ENCODE peak calls at places on chromosomes 5 and 9, in four cellular contexts. O is IMR-90, U is H1, E is Peyer's patch. N is an unnamed sample.

GRCh38 chr5:168273056-168273980 is 18.1 kb upstream of the WWC1 start:
- DNase-seq in U (no peak), O (no peak), E (no peak), N (no peak)

GRCh38 chr9:119501374-119501773 is 132.1 kb upstream of the BRINP1 start:
- DNase-seq in O (no peak), U (no peak), E (no peak), N (no peak)

GRCh38 chr9:21251638-21252037 is 11.8 kb upstream of the IFNA14 start:
- DNase-seq in O (no peak), E (no peak), U (no peak), N (no peak)

GRCh38 chr5:8826491-8826890 is 719.4 kb downstream of the SEMA5A start:
- DNase-seq in O (no peak), U (no peak), E (no peak), N (no peak)

GRCh38 chr9:22049411-22049810 is 40.3 kb upstream of the CDKN2B start:
- DNase-seq in E (no peak), U (no peak), O (peak), N (no peak)

GRCh38 chr5:180803181-180804128 is 849 bp upstream of the MGAT1 start:
- DNase-seq in E (peak), U (no peak), O (no peak), N (peak)

GRCh38 chr9:113993838-113994540 is 84.1 kb downstream of the AMBP start:
- DNase-seq in E (no peak), U (no peak), O (peak), N (peak)

GRCh38 chr9:25613709-25614108 is 64.5 kb downstream of the TUSC1 start:
- DNase-seq in U (no peak), E (no peak), O (no peak), N (no peak)

GRCh38 chr5:69231281-69231680 is 3.4 kb upstream of the CDK7 start:
- DNase-seq in O (no peak), E (no peak), U (no peak), N (no peak)

GRCh38 chr9:8653855-8654254 is 854.3 kb upstream of the DMAC1 start:
- DNase-seq in E (no peak), U (no peak), O (no peak), N (no peak)

GRCh38 chr9:81461196-81461595 is 228.2 kb downstream of the TLE1 start:
- DNase-seq in U (no peak), O (peak), E (no peak), N (no peak)

GRCh38 chr9:112334319-112334828 is 955 bp upstream of the PTBP3 start:
- DNase-seq in O (peak), U (no peak), E (peak), N (no peak)

GRCh38 chr9:77092536-77092935 is 73.1 kb downstream of the FOXB2 start:
- DNase-seq in O (no peak), E (no peak), U (no peak), N (no peak)

GRCh38 chr9:95104088-95104960 is 213.2 kb downstream of the FANCC start:
- DNase-seq in O (no peak), E (no peak), U (no peak), N (no peak)

GRCh38 chr9:112820886-112821285 is 69.8 kb downstream of the SLC46A2 start:
- DNase-seq in E (no peak), O (peak), U (no peak), N (no peak)

GRCh38 chr5:132446621-132447020 is 44.0 kb downstream of the IRF1 start:
- DNase-seq in U (no peak), E (no peak), O (peak), N (no peak)

GRCh38 chr9:14314929-14315753 is 1.2 kb upstream of the NFIB start:
- DNase-seq in E (peak), U (no peak), O (peak), N (peak)

GRCh38 chr5:143019614-143020515 is 249.7 kb downstream of the ARHGAP26 start:
- DNase-seq in E (no peak), U (no peak), O (no peak), N (no peak)

GRCh38 chr9:25396828-25397227 is 281.4 kb downstream of the TUSC1 start:
- DNase-seq in U (peak), E (no peak), O (no peak), N (no peak)

GRCh38 chr5:103272377-103272776 is 13.8 kb downstream of the MACIR start:
- DNase-seq in U (no peak), O (peak), E (no peak), N (no peak)

GRCh38 chr5:7331083-7331482 is 64.9 kb upstream of the ADCY2 start:
- DNase-seq in O (no peak), E (no peak), U (no peak), N (no peak)

GRCh38 chr9:121233906-121234901 is 32.5 kb upstream of the RAB14 start:
- DNase-seq in E (no peak), O (peak), U (no peak), N (no peak)

GRCh38 chr9:16729656-16730055 is 140.8 kb downstream of the BNC2 start:
- DNase-seq in U (no peak), O (peak), E (no peak), N (no peak)

GRCh38 chr9:27925815-27926214 is 352.5 kb upstream of the C9orf72 start:
- DNase-seq in O (no peak), E (no peak), U (no peak), N (no peak)

GRCh38 chr5:170597109-170597741 is 93.4 kb downstream of the KCNIP1 start:
- DNase-seq in O (peak), E (no peak), U (no peak), N (no peak)

GRCh38 chr5:10760976-10761841 is at the start of gene DAP:
- DNase-seq in E (peak), U (peak), O (peak), N (peak)

GRCh38 chr5:158451983-158452710 is 593.2 kb upstream of the CLINT1 start:
- DNase-seq in E (no peak), U (no peak), O (no peak), N (no peak)

GRCh38 chr5:66529182-66529581 is 67.0 kb upstream of the MAST4 start:
- DNase-seq in O (no peak), U (no peak), E (peak), N (no peak)

GRCh38 chr5:167261309-167262100 is 1029.9 kb upstream of the WWC1 start:
- DNase-seq in O (no peak), E (no peak), U (peak), N (no peak)

GRCh38 chr5:139650031-139650688 is 2.0 kb downstream of the CXXC5 start:
- DNase-seq in E (no peak), U (no peak), O (no peak), N (peak)

GRCh38 chr9:1008256-1008655 is 31.8 kb downstream of the DMRT3 start:
- DNase-seq in O (peak), U (no peak), E (no peak), N (no peak)

GRCh38 chr9:69867081-69867814 is 46.6 kb downstream of the CFAP95 start:
- DNase-seq in O (no peak), U (no peak), E (no peak), N (no peak)

GRCh38 chr5:14263700-14264099 is 120.6 kb downstream of the TRIO start:
- DNase-seq in O (no peak), E (no peak), U (no peak), N (no peak)

GRCh38 chr9:5085993-5086392 is 99.4 kb downstream of the INSL6 start:
- DNase-seq in O (no peak), U (no peak), E (no peak), N (no peak)
- H3K27ac ChIP-seq in O (no peak), U (no peak), E (no peak), N (no peak)

DNA sequence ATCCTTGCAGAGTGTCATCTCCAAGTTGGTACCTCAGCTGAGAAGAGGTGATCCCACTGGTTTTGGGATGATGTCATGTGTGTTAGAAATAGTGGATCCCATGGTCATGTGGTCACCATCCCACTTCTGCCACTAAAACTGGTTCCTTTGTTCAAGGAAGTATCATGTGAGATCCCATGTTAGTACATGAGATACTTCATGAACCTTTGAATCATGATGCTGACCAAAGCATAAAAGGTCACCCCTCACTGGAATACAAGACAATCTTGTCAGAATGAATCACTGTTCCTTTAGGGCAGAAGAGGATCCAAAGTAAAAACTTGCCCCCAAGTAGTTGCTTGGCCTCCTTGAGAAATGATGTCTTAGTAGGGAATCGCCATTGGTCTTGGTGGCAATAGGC is 150.9 kb upstream of the MOCS2 start:
- DNase-seq in O (no peak), E (no peak), U (no peak), N (no peak)
- TF ChIP-seq POLR2A in O (no peak), E (no peak), U (no peak), N (no peak)

GRCh38 chr5:80185095-80185494 is 70.8 kb downstream of the SERINC5 start:
- DNase-seq in O (no peak), E (no peak), U (no peak), N (no peak)
- H3K27ac ChIP-seq in O (no peak), E (peak), U (peak), N (peak)

GRCh38 chr5:129960831-129961230 is 56.6 kb downstream of the CHSY3 start:
- DNase-seq in U (no peak), O (no peak), E (no peak), N (no peak)

GRCh38 chr5:129966071-129966470 is 61.8 kb downstream of the CHSY3 start:
- DNase-seq in E (no peak), O (no peak), U (no peak), N (no peak)

GRCh38 chr5:129962506-129962905 is 58.2 kb downstream of the CHSY3 start:
- DNase-seq in E (no peak), U (no peak), O (no peak), N (no peak)

DNA sequence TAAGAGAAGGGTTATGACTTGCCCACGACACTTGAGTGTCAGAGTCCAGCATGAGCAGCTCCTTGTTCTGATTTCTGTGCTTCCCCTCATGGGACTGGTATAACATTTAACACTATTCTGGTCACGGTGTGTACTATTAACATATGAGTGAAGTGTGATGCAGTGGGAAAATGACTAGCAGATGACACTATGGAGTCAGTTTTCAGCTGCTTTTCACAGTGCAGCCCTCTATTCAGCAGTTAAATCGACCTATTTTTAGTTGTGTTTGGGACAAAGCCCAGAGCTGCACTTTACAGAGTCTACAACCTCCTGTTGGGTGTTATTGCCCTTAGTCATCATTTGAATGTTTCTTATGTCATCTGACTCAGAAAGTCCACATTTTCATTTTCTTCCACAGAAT is 59.1 kb downstream of the CHSY3 start:
- DNase-seq in U (no peak), O (peak), E (no peak), N (no peak)
- TF ChIP-seq POLR2A in U (no peak), O (no peak), E (no peak), N (no peak)

DNA sequence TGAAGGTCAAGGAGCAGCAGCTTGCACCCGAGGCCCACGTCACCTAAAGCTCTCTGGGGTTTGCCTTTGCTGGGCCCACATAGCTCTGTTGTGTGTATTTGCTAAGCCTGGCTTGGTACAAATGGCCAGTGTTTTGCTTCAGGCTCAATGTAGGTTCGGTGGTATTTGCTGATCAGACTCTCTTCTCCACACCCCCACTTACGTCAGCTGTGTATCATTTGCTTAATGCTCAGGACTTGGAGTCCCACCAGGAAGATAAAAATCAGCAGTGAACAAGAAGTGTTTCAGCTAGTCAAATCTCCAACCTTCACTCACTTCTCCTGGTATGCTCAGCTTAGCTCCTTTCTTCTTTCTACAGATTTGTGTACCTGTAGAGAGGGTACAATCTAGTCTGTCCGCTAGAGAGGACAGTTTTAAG is 4.8 kb upstream of the RFESD start:
- DNase-seq in U (no peak), E (no peak), O (peak), N (no peak)
- H3K27ac ChIP-seq in U (no peak), E (peak), O (no peak), N (peak)

DNA sequence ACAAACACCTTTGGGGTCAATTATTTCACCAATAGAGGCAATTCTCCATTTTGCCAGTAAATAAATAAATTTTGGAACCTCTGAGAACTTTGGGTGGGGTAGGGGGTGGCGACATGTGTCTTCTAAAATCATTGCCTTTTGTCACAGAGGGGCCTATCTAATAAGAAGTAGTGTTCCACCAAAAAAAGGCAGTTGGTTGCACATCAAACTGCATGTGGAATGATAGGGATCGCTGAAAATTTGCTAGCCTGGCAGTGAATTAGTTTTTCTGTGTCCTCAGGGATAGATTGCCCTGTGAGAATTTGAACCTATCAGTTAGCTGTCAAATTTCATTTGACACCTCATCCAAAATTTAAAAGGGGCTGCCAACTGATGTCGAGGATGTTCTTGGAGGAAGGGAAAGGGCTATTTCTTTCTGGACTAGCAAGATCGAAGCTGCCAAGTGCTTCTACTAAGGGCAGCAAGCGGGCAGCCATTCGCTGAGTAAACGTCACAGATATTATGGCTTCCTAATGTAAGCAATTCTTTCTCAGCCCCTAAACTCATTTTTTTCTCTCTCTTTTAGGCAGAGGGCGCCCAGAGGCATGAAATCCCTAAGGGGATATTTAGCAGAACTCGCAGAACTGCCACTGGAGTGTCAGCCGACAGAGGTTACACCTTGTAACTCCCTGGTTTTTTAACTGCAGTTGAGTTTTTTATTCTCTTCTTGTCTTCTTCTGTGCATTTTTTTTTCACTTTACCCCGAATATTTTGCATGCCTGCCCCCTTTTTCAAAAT is 2208.1 kb upstream of the WWC1 start:
- DNase-seq in U (no peak), O (no peak), E (no peak), N (no peak)
- TF ChIP-seq POLR2A in U (no peak), O (no peak), E (no peak), N (no peak)

GRCh38 chr5:125536095-125536494 is 789.7 kb upstream of the ZNF608 start:
- DNase-seq in O (no peak), E (no peak), U (no peak), N (no peak)
- H3K27ac ChIP-seq in O (no peak), E (no peak), U (no peak), N (no peak)

DNA sequence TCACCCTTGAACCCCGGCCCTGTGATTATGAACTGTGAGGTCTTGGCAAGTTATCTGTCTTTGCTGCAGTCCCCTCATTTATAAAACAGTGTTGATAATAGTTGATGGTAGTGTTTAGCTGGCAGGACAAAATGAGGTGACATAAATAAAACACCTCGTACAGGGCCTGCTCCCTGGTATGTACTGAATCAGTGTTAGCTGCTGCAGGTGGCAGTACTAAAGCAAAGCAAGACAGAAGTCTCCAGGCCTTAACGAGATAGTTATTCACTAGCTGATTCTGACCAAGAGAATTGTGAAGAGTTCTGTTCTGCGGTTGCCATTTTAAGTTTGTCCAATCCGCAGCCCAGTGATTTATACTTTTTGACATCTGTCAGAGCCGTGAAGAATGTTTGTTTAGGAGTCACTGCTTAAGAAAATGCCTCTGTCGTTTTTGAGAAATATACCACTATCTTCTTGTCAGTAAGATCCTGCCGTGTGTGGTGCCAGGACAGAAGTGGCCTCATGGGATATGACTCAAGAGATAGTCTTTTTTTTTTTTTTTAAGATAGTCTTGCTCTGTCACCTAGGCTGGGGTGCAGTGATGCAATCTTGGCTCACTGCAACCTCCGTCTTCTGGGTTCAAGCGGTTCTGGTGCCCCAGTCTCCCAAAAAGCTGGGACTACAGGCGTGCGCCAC is 75.9 kb downstream of the KDM4C start:
- DNase-seq in U (no peak), E (no peak), O (peak), N (no peak)
- TF ChIP-seq POLR2A in U (no peak), E (no peak), O (no peak), N (no peak)